ENCODE peak calls at places on chromosomes 5 and 9, in nine cellular contexts. G is fibroblast of mammary gland, A is tibial artery, X is NCI-H2081, L is kidney tubule cell, F is amniotic stem cell, Z is RPMI8226, I is HFFc6, E is T1000. Q is an unnamed sample.

GRCh38 chr5:76493190-76493837 is 90.2 kb downstream of the IQGAP2 start:
- DNase-seq in G (no peak), A (no peak), X (no peak), L (no peak), F (no peak), Z (no peak), I (no peak), E (no peak), Q (no peak)

GRCh38 chr5:150641006-150641570 is 628 bp downstream of the SYNPO start:
- DNase-seq in G (peak; percentile 88), A (peak; percentile 54), X (no peak), L (peak; percentile 71), F (no peak), Z (no peak), I (peak; percentile 24), E (no peak), Q (peak; percentile 47)

GRCh38 chr5:170439246-170439943 is 50.2 kb upstream of the KCNMB1 start:
- DNase-seq in G (no peak), A (no peak), X (no peak), L (no peak), F (no peak), Z (no peak), I (no peak), E (no peak), Q (no peak)

GRCh38 chr5:2627867-2628266 is 123.6 kb downstream of the IRX2 start:
- DNase-seq in G (no peak), A (no peak), X (no peak), L (no peak), F (no peak), Z (no peak), I (no peak), E (no peak), Q (no peak)

GRCh38 chr5:172284275-172284971 is 859 bp upstream of the UBTD2 start:
- DNase-seq in G (peak; percentile 24), A (peak; percentile 38), X (no peak), L (no peak), F (no peak), Z (peak; percentile 15), I (no peak), E (no peak), Q (peak; percentile 40)

GRCh38 chr5:10018670-10019069 is 231.0 kb downstream of the ATPSCKMT start:
- DNase-seq in G (peak; percentile 72), A (no peak), X (no peak), L (peak; percentile 82), F (peak; percentile 62), Z (no peak), I (peak; percentile 77), E (no peak), Q (peak; percentile 80)

GRCh38 chr5:151719228-151719861 is 32.6 kb upstream of the SPARC start:
- DNase-seq in G (peak; percentile 73), A (peak; percentile 57), X (no peak), L (peak; percentile 44), F (no peak), Z (peak; percentile 37), I (peak; percentile 57), E (no peak), Q (no peak)

GRCh38 chr9:95505676-95506437 is 10.9 kb downstream of the PTCH1 start:
- DNase-seq in G (peak; percentile 52), A (no peak), X (peak; percentile 74), L (peak; percentile 49), F (no peak), Z (peak; percentile 84), I (no peak), E (no peak), Q (peak; percentile 53)

GRCh38 chr5:115979628-115980041 is 17.4 kb downstream of the LVRN start:
- DNase-seq in G (peak; percentile 88), A (no peak), X (no peak), L (no peak), F (no peak), Z (no peak), I (peak; percentile 65), E (no peak), Q (peak; percentile 67)

GRCh38 chr5:177070536-177071191 is 16.1 kb upstream of the FGFR4 start:
- DNase-seq in G (no peak), A (no peak), X (no peak), L (no peak), F (no peak), Z (no peak), I (no peak), E (no peak), Q (no peak)

GRCh38 chr5:1297243-1297642 is 2.4 kb upstream of the TERT start:
- DNase-seq in G (no peak), A (no peak), X (no peak), L (no peak), F (no peak), Z (no peak), I (no peak), E (no peak), Q (no peak)

GRCh38 chr9:29793970-29794369 is 2220.7 kb upstream of the C9orf72 start:
- DNase-seq in G (no peak), A (no peak), X (no peak), L (no peak), F (no peak), Z (no peak), I (no peak), E (no peak), Q (no peak)

GRCh38 chr5:35794688-35795375 is 61.9 kb upstream of the IL7R start:
- DNase-seq in G (no peak), A (no peak), X (no peak), L (no peak), F (no peak), Z (no peak), I (no peak), E (no peak), Q (no peak)

GRCh38 chr9:105651806-105652205 is 10.5 kb upstream of the TAL2 start:
- DNase-seq in G (no peak), A (no peak), X (peak; percentile 24), L (no peak), F (no peak), Z (no peak), I (no peak), E (no peak), Q (no peak)

GRCh38 chr5:9850456-9850855 is 220.3 kb upstream of the TAS2R1 start:
- DNase-seq in G (no peak), A (no peak), X (no peak), L (no peak), F (no peak), Z (no peak), I (no peak), E (no peak), Q (no peak)

GRCh38 chr5:95113489-95113888 is 171.4 kb downstream of the MCTP1 start:
- DNase-seq in G (peak; percentile 48), A (no peak), X (no peak), L (peak; percentile 44), F (peak; percentile 27), Z (no peak), I (peak; percentile 84), E (peak; percentile 35), Q (no peak)

GRCh38 chr5:170769236-170769635 is 14.3 kb upstream of the GABRP start:
- DNase-seq in G (no peak), A (no peak), X (peak; percentile 24), L (no peak), F (no peak), Z (no peak), I (no peak), E (no peak), Q (no peak)

GRCh38 chr9:129135476-129135875 is 24.3 kb downstream of the PTPA start:
- DNase-seq in G (no peak), A (no peak), X (no peak), L (no peak), F (no peak), Z (no peak), I (no peak), E (no peak), Q (no peak)

GRCh38 chr9:127185931-127186781 is 63.7 kb upstream of the ANGPTL2 start:
- DNase-seq in G (peak; percentile 96), A (peak; percentile 96), X (no peak), L (no peak), F (peak; percentile 95), Z (no peak), I (peak; percentile 88), E (no peak), Q (peak; percentile 88)

GRCh38 chr5:108557686-108558085 is 175.8 kb upstream of the FBXL17 start:
- DNase-seq in G (peak; percentile 6), A (no peak), X (no peak), L (no peak), F (no peak), Z (no peak), I (no peak), E (no peak), Q (no peak)

GRCh38 chr5:170885281-170885680 is 23.5 kb downstream of the RANBP17 start:
- DNase-seq in G (no peak), A (no peak), X (no peak), L (no peak), F (no peak), Z (no peak), I (peak; percentile 43), E (no peak), Q (no peak)

GRCh38 chr9:87112656-87113055 is 165.3 kb upstream of the GAS1 start:
- DNase-seq in G (peak; percentile 98), A (no peak), X (no peak), L (peak; percentile 40), F (no peak), Z (no peak), I (peak; percentile 8), E (no peak), Q (peak; percentile 48)

GRCh38 chr9:108056805-108057386 is 567.3 kb upstream of the KLF4 start:
- DNase-seq in G (peak; percentile 92), A (no peak), X (no peak), L (peak; percentile 80), F (peak; percentile 39), Z (no peak), I (peak; percentile 80), E (no peak), Q (peak; percentile 65)

GRCh38 chr5:144205141-144205551 is 34.5 kb downstream of the KCTD16 start:
- DNase-seq in G (peak; percentile 37), A (peak; percentile 39), X (peak; percentile 71), L (peak; percentile 77), F (peak; percentile 57), Z (no peak), I (peak; percentile 51), E (peak; percentile 25), Q (peak; percentile 47)

GRCh38 chr5:164484948-164485347 is 979.5 kb downstream of the MAT2B start:
- DNase-seq in G (no peak), A (no peak), X (no peak), L (no peak), F (no peak), Z (no peak), I (no peak), E (no peak), Q (no peak)